ENCODE peak calls at places on chromosomes 2 and 18, in seven cellular contexts. M is PC-3, R is IMR-90, B is A549, W is SK-N-SH, J is HCT116, H is osteoblast. V is an unnamed sample.

GRCh38 chr2:51013060-51013746 is 18.7 kb downstream of the NRXN1 start:
- DNase-seq in M (peak; percentile 82), R (peak; percentile 12), B (no peak), W (no peak), J (peak; percentile 10), H (no peak), V (peak; percentile 44)

GRCh38 chr2:241350878-241351639 is 5.0 kb upstream of the FARP2 start:
- DNase-seq in M (no peak), R (no peak), B (peak; percentile 79), W (no peak), J (no peak), H (no peak), V (peak; percentile 45)

GRCh38 chr2:35163948-35164347 is 1191.6 kb upstream of the CRIM1 start:
- DNase-seq in M (no peak), R (no peak), B (no peak), W (no peak), J (no peak), H (no peak), V (no peak)

GRCh38 chr18:37424507-37424906 is 141.1 kb downstream of the CELF4 start:
- DNase-seq in M (no peak), R (no peak), B (no peak), W (no peak), J (no peak), H (peak; percentile 51), V (no peak)

GRCh38 chr2:99488587-99488998 is 1.2 kb downstream of the REV1 start:
- DNase-seq in M (peak; percentile 54), R (peak; percentile 39), B (peak; percentile 28), W (peak; percentile 41), J (no peak), H (peak; percentile 50), V (peak; percentile 39)

GRCh38 chr2:142588269-142588668 is 289.2 kb upstream of the KYNU start:
- DNase-seq in M (peak; percentile 44), R (no peak), B (no peak), W (no peak), J (no peak), H (no peak), V (no peak)

GRCh38 chr18:70469916-70470315 is 181.1 kb downstream of the SOCS6 start:
- DNase-seq in M (no peak), R (no peak), B (no peak), W (peak; percentile 65), J (no peak), H (no peak), V (no peak)

GRCh38 chr18:22169011-22169888 is at the start of gene GATA6:
- DNase-seq in M (peak; percentile 91), R (peak; percentile 91), B (peak; percentile 85), W (peak; percentile 69), J (peak; percentile 85), H (peak; percentile 99), V (peak; percentile 96)

GRCh38 chr18:73283032-73283431 is 415.2 kb upstream of the NETO1 start:
- DNase-seq in M (peak; percentile 94), R (peak; percentile 27), B (no peak), W (no peak), J (no peak), H (no peak), V (no peak)

GRCh38 chr2:109727929-109728447 is 66.1 kb upstream of the RGPD5 start:
- DNase-seq in M (no peak), R (no peak), B (no peak), W (no peak), J (no peak), H (no peak), V (no peak)

GRCh38 chr2:20507166-20507692 is 60.4 kb downstream of the RHOB start:
- DNase-seq in M (peak; percentile 37), R (peak; percentile 37), B (no peak), W (no peak), J (no peak), H (peak; percentile 22), V (no peak)

GRCh38 chr2:144133881-144134280 is 386.0 kb downstream of the ZEB2 start:
- DNase-seq in M (no peak), R (no peak), B (peak; percentile 1), W (no peak), J (no peak), H (no peak), V (no peak)

GRCh38 chr2:224284134-224284946 is 117.6 kb downstream of the FAM124B start:
- DNase-seq in M (peak; percentile 73), R (peak; percentile 25), B (peak; percentile 59), W (peak; percentile 12), J (peak; percentile 61), H (no peak), V (peak; percentile 41)

GRCh38 chr2:20692081-20692480 is 25.1 kb downstream of the GDF7 start:
- DNase-seq in M (no peak), R (no peak), B (no peak), W (no peak), J (no peak), H (no peak), V (no peak)

GRCh38 chr2:149094217-149095015 is 55.9 kb downstream of the LYPD6B start:
- DNase-seq in M (no peak), R (no peak), B (no peak), W (no peak), J (no peak), H (peak; percentile 52), V (no peak)

GRCh38 chr2:199336546-199336945 is 121.2 kb downstream of the SATB2 start:
- DNase-seq in M (no peak), R (no peak), B (no peak), W (no peak), J (peak; percentile 13), H (no peak), V (no peak)

GRCh38 chr2:241985986-241986329 is 116.4 kb downstream of the RTP5 start:
- DNase-seq in M (no peak), R (no peak), B (no peak), W (no peak), J (no peak), H (no peak), V (no peak)

GRCh38 chr18:8554354-8554753 is 54.9 kb upstream of the RAB12 start:
- DNase-seq in M (no peak), R (no peak), B (no peak), W (no peak), J (no peak), H (no peak), V (no peak)

GRCh38 chr18:58266291-58266690 is 222.3 kb downstream of the NEDD4L start:
- DNase-seq in M (no peak), R (peak; percentile 62), B (no peak), W (no peak), J (no peak), H (no peak), V (no peak)

GRCh38 chr18:58263733-58264469 is 219.9 kb downstream of the NEDD4L start:
- DNase-seq in M (peak; percentile 49), R (peak; percentile 21), B (no peak), W (no peak), J (no peak), H (no peak), V (no peak)

GRCh38 chr18:58262581-58262980 is 218.6 kb downstream of the NEDD4L start:
- DNase-seq in M (no peak), R (no peak), B (no peak), W (no peak), J (no peak), H (no peak), V (no peak)

GRCh38 chr18:58264846-58265245 is 220.8 kb downstream of the NEDD4L start:
- DNase-seq in M (no peak), R (no peak), B (no peak), W (no peak), J (no peak), H (no peak), V (no peak)

GRCh38 chr18:58263055-58263732 is 219.2 kb downstream of the NEDD4L start:
- DNase-seq in M (peak; percentile 85), R (peak; percentile 24), B (peak; percentile 37), W (no peak), J (peak; percentile 22), H (no peak), V (peak; percentile 58)
- H3K4me2 ChIP-seq in M (peak overlapping the region; percentile 81), R (peak overlapping the region; percentile 74), B (peak overlapping the region; percentile 95), W (peak overlapping the region; percentile 51), J (peak overlapping the region; percentile 62), H (peak overlapping the region; percentile 79), V (peak overlapping the region; percentile 34)

GRCh38 chr2:38436227-38436664 is 59.2 kb upstream of the ATL2 start:
- DNase-seq in M (peak; percentile 60), R (no peak), B (no peak), W (peak; percentile 27), J (no peak), H (no peak), V (no peak)
- H3K4me2 ChIP-seq in M (peak overlapping the region; percentile 27), R (no peak overlapping the region), B (no peak overlapping the region), W (no peak overlapping the region), J (no peak overlapping the region), H (no peak overlapping the region), V (no peak overlapping the region)

GRCh38 chr2:100906131-100906530 is 86.2 kb downstream of the NPAS2 start:
- DNase-seq in M (no peak), R (no peak), B (no peak), W (no peak), J (no peak), H (no peak), V (no peak)
- H3K4me2 ChIP-seq in M (no peak overlapping the region), R (no peak overlapping the region), B (no peak overlapping the region), W (no peak overlapping the region), J (no peak overlapping the region), H (no peak overlapping the region), V (no peak overlapping the region)

GRCh38 chr2:216553093-216553478 is 54.4 kb downstream of the RPL37A start:
- DNase-seq in M (peak; percentile 12), R (peak; percentile 78), B (no peak), W (no peak), J (no peak), H (peak; percentile 92), V (no peak)

GRCh38 chr2:216548901-216549321 is 50.3 kb downstream of the RPL37A start:
- DNase-seq in M (no peak), R (no peak), B (no peak), W (no peak), J (no peak), H (no peak), V (no peak)

GRCh38 chr2:216551669-216552068 is 53.0 kb downstream of the RPL37A start:
- DNase-seq in M (peak; percentile 31), R (no peak), B (no peak), W (no peak), J (no peak), H (no peak), V (no peak)

GRCh38 chr2:216549926-216550690 is 51.5 kb downstream of the RPL37A start:
- DNase-seq in M (no peak), R (no peak), B (no peak), W (no peak), J (no peak), H (no peak), V (no peak)

DNA sequence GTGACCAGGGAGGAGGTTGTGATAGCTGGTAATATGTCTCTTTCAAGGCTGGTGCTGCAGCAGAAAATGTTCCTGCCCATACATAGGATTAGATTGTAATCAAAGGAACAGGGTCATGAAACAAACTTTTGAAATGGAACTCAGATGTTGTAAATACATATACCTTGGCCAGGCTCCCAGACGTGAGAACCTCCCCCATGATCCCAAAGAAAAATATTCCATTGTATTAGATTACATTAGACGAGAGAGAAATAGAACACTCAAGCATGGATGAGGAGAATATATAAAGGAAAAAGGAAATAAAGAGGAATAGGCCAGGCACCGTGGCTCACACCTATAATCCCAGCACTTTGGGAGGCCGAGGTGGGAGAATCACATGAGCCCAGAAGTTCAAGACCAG is 52.6 kb downstream of the RPL37A start:
- DNase-seq in M (peak; percentile 70), R (peak; percentile 88), B (no peak), W (no peak), J (no peak), H (peak; percentile 89), V (no peak)
- H3K4me2 ChIP-seq in M (peak overlapping the region; percentile 17), R (peak overlapping the region; percentile 58), B (no peak overlapping the region), W (peak overlapping the region; percentile 50), J (no peak overlapping the region), H (peak overlapping the region; percentile 27), V (peak overlapping the region; percentile 12)

V was measured in hepatocyte.